ENCODE peak calls at places on chromosomes 12 and 14, in six cellular contexts. X is H1, T is mesenchymal stem cell, D is mesendoderm, W is neuronal stem cell, K is IMR-90. B is an unnamed sample. For H3K4me1, the result is how much of the 10 kb centered on the place peaks cover.

GRCh38 chr12:128613821-128614220 is 209.9 kb downstream of the SLC15A4 start:
- DNase-seq in X (no peak), T (no peak), D (peak), W (no peak), K (no peak), B (peak)

GRCh38 chr14:102377696-102378095 is 15.0 kb downstream of the TECPR2 start:
- DNase-seq in X (no peak), T (no peak), D (no peak), W (no peak), K (no peak), B (no peak)

GRCh38 chr14:32367501-32367900 is 38.4 kb downstream of the AKAP6 start:
- DNase-seq in X (no peak), T (no peak), D (no peak), W (no peak), K (no peak), B (no peak)

GRCh38 chr12:128976120-128976519 is 122.8 kb downstream of the GLT1D1 start:
- DNase-seq in X (peak), T (no peak), D (peak), W (peak), K (no peak), B (peak)

GRCh38 chr12:52615208-52615868 is 3.0 kb downstream of the KRT73 start:
- DNase-seq in X (no peak), T (no peak), D (no peak), W (no peak), K (peak), B (peak)

GRCh38 chr14:90416649-90417237 is 19.9 kb downstream of the CALM1 start:
- DNase-seq in X (no peak), T (no peak), D (no peak), W (no peak), K (no peak), B (no peak)

GRCh38 chr12:37545759-37546158 is 770.8 kb upstream of the ALG10B start:
- DNase-seq in X (no peak), T (no peak), D (no peak), W (no peak), K (no peak), B (no peak)

GRCh38 chr12:79614730-79615129 is 76.0 kb downstream of the PAWR start:
- DNase-seq in X (no peak), T (no peak), D (no peak), W (no peak), K (peak), B (no peak)

GRCh38 chr14:55626131-55626530 is 46.1 kb downstream of the KTN1 start:
- DNase-seq in X (no peak), T (no peak), D (no peak), W (no peak), K (no peak), B (no peak)

GRCh38 chr12:132872975-132873421 is 14.4 kb downstream of the CHFR start:
- DNase-seq in X (no peak), T (peak), D (peak), W (no peak), K (no peak), B (peak)

GRCh38 chr12:14194572-14194971 is 170.9 kb upstream of the ATF7IP start:
- DNase-seq in X (no peak), T (no peak), D (no peak), W (no peak), K (no peak), B (no peak)

GRCh38 chr14:43475762-43476161 is 1031.3 kb downstream of the FSCB start:
- DNase-seq in X (no peak), T (peak), D (no peak), W (no peak), K (no peak), B (no peak)

GRCh38 chr14:93173943-93174395 is 10.7 kb downstream of the MOAP1 start:
- DNase-seq in X (no peak), T (no peak), D (no peak), W (no peak), K (peak), B (no peak)

GRCh38 chr14:61525293-61526011 is 169.9 kb upstream of the HIF1A start:
- DNase-seq in X (no peak), T (peak), D (peak), W (no peak), K (peak), B (no peak)

GRCh38 chr12:107322063-107322462 is 228.7 kb upstream of the CRY1 start:
- DNase-seq in X (no peak), T (no peak), D (no peak), W (no peak), K (no peak), B (no peak)

GRCh38 chr14:67513631-67514108 is 19.4 kb upstream of the PLEKHH1 start:
- DNase-seq in X (no peak), T (no peak), D (no peak), W (no peak), K (no peak), B (no peak)

GRCh38 chr12:108806350-108806749 is 51.0 kb downstream of the SSH1 start:
- DNase-seq in X (no peak), T (peak), D (no peak), W (no peak), K (peak), B (no peak)

GRCh38 chr12:108803428-108804105 is 53.8 kb downstream of the SSH1 start:
- DNase-seq in X (no peak), T (peak), D (peak), W (peak), K (peak), B (peak)

GRCh38 chr12:108805136-108805535 is 52.2 kb downstream of the SSH1 start:
- DNase-seq in X (no peak), T (no peak), D (no peak), W (no peak), K (peak), B (no peak)

GRCh38 chr12:108802666-108803036 is 54.7 kb downstream of the SSH1 start:
- DNase-seq in X (no peak), T (peak), D (no peak), W (no peak), K (peak), B (no peak)

GRCh38 chr12:108804361-108804949 is 52.9 kb downstream of the SSH1 start:
- DNase-seq in X (no peak), T (peak), D (no peak), W (no peak), K (peak), B (no peak)
- H3K4me1 ChIP-seq in X (under half), T (under half), D (under half), W (under half), K (under half), B (under half)

GRCh38 chr12:125674554-125674953 is 609.3 kb downstream of the AACS start:
- DNase-seq in X (no peak), T (no peak), D (no peak), W (no peak), K (no peak), B (no peak)
- H3K18ac ChIP-seq in X (no peak), T (no peak), D (no peak), W (no peak), K (no peak), B (no peak)

GRCh38 chr12:6644903-6645302 is 2.3 kb downstream of the ACRBP start:
- DNase-seq in X (no peak), T (no peak), D (peak), W (no peak), K (no peak), B (peak)

GRCh38 chr12:6643569-6644256 is 3.5 kb downstream of the ACRBP start:
- DNase-seq in X (no peak), T (no peak), D (no peak), W (no peak), K (no peak), B (no peak)

GRCh38 chr12:6644257-6644596 is 3.0 kb downstream of the ACRBP start:
- DNase-seq in X (no peak), T (no peak), D (no peak), W (no peak), K (no peak), B (no peak)

GRCh38 chr12:6647083-6647604 is at the start of gene ACRBP:
- DNase-seq in X (no peak), T (peak), D (peak), W (peak), K (peak), B (peak)

DNA sequence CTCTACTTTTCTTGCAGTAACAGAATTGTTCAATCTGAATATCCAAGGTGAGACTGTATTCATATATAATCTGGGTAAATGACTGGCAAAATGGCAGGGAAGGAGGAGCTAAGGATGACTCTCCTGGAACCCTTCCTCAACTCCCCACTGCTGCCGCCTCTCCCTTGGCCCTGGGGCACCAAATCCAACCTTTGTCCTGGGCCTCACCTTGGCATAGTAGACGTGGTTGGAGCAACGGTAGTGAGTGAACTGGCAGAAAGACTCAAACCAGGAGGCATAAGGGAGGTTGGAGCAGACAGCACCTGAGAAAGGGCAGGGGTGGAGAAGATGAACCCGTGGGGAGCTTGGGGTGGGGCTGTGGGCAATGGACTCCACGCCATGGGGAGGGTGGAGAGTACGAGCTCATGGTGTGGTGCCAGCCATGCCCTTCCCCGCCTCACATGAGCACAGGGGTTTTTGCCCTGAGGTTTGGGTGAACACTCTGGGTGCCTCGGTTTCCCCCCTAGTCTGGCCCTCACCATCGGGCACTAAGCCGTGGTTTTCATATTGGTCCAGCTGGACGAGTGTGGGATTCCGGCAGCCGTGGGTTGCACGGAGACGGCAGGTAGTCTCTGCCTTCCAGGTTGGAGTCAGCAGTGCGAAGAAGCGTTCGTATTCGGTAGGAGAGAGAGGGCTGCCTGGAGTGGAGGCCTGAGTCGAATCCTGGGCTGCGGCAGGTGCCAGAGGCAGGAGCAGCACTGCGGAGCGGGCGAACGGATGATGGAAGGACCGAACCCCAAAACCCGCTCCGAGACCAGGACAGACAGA is 753 bp downstream of the ACRBP start:
- DNase-seq in X (no peak), T (no peak), D (no peak), W (no peak), K (no peak), B (no peak)
- H3K4me1 ChIP-seq in X (under half), T (under half), D (under half), W (under half), K (under half), B (under half)

DNA sequence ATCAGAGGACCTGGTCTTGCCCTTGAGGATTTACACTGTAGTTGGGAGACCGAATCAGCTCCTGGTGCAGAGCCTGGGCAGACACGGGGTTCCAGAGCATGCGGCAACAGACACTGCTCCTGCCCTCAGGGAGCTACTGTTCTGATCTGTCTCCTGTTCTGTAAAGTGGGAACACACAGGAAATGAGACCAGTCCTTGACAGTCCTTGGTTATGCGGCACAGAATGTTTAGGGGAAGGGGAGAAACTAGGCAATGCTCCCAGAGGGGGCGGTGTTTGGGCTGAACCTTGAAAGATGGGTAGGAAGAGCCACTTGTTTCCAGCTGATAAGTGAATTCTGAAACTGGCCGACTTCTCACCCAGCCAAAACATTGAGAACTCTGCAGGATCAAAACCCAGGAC is 132.4 kb downstream of the ZFP36L1 start:
- DNase-seq in X (no peak), T (no peak), D (no peak), W (no peak), K (no peak), B (no peak)
- H3K18ac ChIP-seq in X (no peak), T (peak), D (no peak), W (no peak), K (no peak), B (no peak)

DNA sequence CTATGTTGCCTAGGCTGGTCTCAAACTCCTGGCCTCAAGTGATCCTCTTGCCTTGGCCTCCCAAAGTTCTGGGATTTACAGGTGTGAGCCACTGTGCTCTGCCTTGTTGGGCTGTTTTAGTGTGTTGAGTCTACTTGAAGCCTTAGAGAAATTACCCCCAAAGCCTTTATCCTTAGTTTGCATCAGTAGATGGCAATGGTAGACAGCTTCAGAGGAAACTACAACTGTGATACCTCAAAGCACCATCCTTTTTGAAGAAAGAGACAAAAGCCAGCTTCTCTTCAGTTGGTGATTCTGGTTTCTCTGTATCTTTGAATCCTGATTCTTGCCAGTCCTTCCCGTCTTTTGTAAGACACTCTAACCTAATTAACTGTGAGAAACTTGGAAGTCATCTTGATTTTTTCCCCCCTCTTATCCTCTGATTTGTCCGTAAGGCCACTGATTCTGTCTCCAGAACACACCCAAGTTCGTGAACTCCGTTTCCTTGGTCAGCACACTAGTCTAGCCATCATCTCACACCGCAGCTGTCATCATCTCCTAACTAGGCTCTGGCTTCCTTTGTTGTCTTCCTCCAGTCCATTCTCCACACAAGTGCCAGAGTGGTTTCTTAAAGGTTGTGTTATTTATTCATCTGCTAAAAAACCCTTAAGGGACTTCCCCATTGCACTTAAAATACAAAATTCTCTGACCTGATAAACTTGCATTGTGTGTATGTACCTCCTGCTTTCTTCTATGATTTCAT is 20.2 kb downstream of the ATP2A2 start:
- DNase-seq in X (no peak), T (no peak), D (no peak), W (no peak), K (no peak), B (no peak)
- H3K4me1 ChIP-seq in X (under half), T (under half), D (under half), W (under half), K (under half), B (under half)

DNA sequence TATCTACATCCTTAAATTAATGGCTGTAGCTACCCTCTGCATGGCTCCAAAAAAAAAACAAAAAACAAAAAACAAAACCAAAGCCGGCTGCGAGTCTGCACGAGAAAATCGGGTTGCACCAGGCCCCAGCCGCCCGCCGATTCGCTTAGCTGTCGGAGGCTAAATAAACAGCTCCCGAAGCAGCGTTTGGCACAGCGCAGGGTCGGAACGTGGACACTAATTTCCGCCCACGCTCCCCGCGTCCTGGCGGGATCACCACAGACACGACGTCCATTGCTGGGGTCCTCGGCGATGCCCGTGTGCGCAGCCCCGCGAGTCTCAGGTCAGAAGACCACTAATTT is 745 bp upstream of the ERC1 start:
- DNase-seq in X (no peak), T (peak), D (peak), W (no peak), K (peak), B (peak)
- H3K18ac ChIP-seq in X (peak), T (peak), D (peak), W (peak), K (peak), B (peak)

GRCh38 chr12:111428081-111428727 is 22.5 kb downstream of the SH2B3 start:
- DNase-seq in X (no peak), T (no peak), D (no peak), W (no peak), K (no peak), B (no peak)

GRCh38 chr12:111430418-111431353 is 25.0 kb downstream of the SH2B3 start:
- DNase-seq in X (no peak), T (peak), D (no peak), W (no peak), K (no peak), B (no peak)

GRCh38 chr12:111427417-111428074 is 21.8 kb downstream of the SH2B3 start:
- DNase-seq in X (no peak), T (no peak), D (no peak), W (no peak), K (no peak), B (no peak)

GRCh38 chr12:111429760-111430417 is 24.2 kb downstream of the SH2B3 start:
- DNase-seq in X (no peak), T (no peak), D (no peak), W (no peak), K (no peak), B (no peak)

GRCh38 chr12:111428728-111429175 is 23.0 kb downstream of the SH2B3 start:
- DNase-seq in X (no peak), T (no peak), D (no peak), W (no peak), K (no peak), B (no peak)
- H3K4me1 ChIP-seq in X (under half), T (half or more), D (under half), W (under half), K (under half), B (under half)

DNA sequence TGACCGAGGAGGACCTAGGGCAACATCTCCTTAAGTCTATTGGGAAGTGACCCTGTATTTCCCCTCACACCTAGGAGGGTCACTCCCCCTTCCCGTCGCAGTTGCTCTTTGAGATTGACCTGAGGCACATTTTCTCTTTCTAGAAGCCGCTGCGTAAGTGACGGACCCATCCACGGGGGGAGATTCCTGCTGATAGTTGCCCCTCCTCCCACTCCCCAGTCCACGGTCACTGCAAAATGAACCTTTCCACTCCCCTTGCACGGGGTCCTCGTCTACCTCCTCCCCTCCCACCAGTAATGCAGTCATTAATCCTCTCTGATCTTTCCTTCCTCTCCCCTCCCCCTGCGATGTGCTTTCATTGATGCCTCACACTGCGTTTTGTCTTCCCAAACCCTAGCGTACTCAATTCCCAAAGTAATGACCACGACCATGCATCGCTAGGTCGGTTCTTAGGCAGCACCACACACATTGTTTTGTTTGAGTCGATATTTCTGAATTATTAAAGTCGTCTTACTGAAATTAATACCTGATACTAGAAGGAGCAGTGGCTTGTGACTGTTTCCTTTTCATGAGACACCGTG is 790 bp downstream of the ETNK1 start:
- DNase-seq in X (no peak), T (peak), D (peak), W (peak), K (peak), B (peak)
- H3K18ac ChIP-seq in X (peak), T (peak), D (peak), W (peak), K (peak), B (peak)